ENCODE peak calls at places on chromosomes 4 and X, in six cellular contexts. L is GM10248, E is lower leg skin, M is heart left ventricle, N is heart right ventricle, J is AG10803. S is an unnamed sample.

GRCh38 chrX:46757593-46757992 is 1.3 kb downstream of the SLC9A7 start:
- DNase-seq in L (no peak), E (no peak), M (no peak), N (no peak), J (no peak), S (no peak)

GRCh38 chr4:123588631-123589223 is 192.1 kb downstream of the SPRY1 start:
- DNase-seq in L (peak; percentile 12), E (no peak), M (peak; percentile 45), N (peak; percentile 47), J (peak; percentile 61), S (peak; percentile 31)

GRCh38 chr4:3433138-3433869 is 8.5 kb upstream of the HGFAC start:
- DNase-seq in L (no peak), E (no peak), M (no peak), N (no peak), J (no peak), S (no peak)

GRCh38 chr4:151304226-151304625 is 21.2 kb downstream of the SH3D19 start:
- DNase-seq in L (no peak), E (no peak), M (no peak), N (no peak), J (peak; percentile 13), S (no peak)

GRCh38 chr4:167956676-167957075 is 135.7 kb upstream of the ANXA10 start:
- DNase-seq in L (no peak), E (no peak), M (no peak), N (no peak), J (no peak), S (no peak)

GRCh38 chr4:77852892-77853495 is 9.6 kb upstream of the MRPL1 start:
- DNase-seq in L (peak; percentile 42), E (no peak), M (no peak), N (no peak), J (no peak), S (peak; percentile 52)

GRCh38 chrX:131816551-131817136 is 206.5 kb upstream of the STK26 start:
- DNase-seq in L (peak; percentile 40), E (peak; percentile 65), M (peak; percentile 79), N (peak; percentile 81), J (peak; percentile 67), S (peak; percentile 52)

GRCh38 chr4:18923496-18924161 is 902.1 kb upstream of the LCORL start:
- DNase-seq in L (no peak), E (no peak), M (no peak), N (peak; percentile 4), J (no peak), S (no peak)

GRCh38 chr4:189302719-189303118 is 638.0 kb upstream of the FRG1 start:
- DNase-seq in L (no peak), E (no peak), M (no peak), N (no peak), J (no peak), S (no peak)

GRCh38 chrX:41982966-41983365 is 59.6 kb upstream of the CASK start:
- DNase-seq in L (no peak), E (no peak), M (no peak), N (no peak), J (no peak), S (no peak)
- TF ChIP-seq CTCF in L (no peak), E (no peak), M (no peak), N (no peak), J (no peak), S (no peak)

DNA sequence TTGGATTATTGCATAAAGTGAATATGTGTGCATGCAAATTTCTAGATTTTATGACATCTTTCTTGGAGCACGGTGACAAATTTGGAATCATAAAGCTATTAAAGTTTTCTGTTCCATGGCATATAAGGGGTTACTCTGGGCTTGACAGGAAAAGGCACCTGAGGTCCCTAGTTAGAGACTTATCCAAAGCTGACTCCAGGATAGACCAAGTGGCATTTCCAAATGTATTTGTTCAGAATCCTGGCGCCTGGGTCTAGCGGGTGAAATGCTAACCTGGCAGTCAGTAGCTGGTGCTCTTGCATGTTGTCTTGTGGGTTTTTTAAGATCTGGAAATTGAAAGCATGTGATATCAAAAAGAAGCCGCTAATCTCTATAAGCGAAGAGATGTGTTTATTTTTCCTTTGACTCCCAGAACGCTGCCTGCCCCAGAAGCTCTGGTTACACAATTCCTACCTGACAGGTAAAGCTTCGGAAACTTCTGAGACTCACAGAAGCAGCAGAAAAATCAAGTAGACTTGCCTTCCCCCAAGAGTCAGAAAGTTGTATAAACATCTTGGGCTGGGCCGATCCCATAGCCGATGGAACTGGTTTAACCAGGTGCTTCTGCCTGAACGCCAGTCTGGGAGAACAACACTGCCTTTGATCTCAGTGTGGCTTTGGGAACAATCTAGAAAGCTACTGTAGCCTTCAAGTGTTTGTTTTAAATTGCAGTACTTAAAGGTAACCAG is 12.9 kb upstream of the ZCCHC4 start:
- DNase-seq in L (no peak), E (peak; percentile 25), M (no peak), N (no peak), J (no peak), S (no peak)
- TF ChIP-seq CTCF in L (no peak), E (no peak), M (no peak), N (no peak), J (no peak), S (no peak)

DNA sequence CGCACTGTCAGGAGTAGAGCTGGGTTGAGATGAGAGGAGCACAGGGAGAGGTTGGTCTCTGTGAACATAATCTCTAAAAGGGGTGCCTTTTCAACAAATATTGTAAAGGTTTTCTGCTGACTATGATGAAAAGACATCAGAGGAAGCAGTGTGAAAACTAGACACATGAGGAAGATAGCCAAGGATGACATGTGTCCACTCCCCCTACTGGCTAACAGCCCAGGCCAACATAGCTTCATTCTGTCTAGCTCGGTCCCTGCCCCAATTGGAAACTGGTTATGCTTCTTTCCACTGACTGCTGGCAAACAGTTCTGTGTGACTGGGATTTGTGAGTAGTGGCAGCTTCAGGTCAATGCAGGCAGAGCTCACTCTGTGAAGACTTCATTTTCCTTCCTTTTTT is 115.4 kb upstream of the ESX1 start:
- DNase-seq in L (no peak), E (peak; percentile 13), M (no peak), N (no peak), J (peak; percentile 0), S (no peak)
- TF ChIP-seq CTCF in L (no peak), E (no peak), M (no peak), N (no peak), J (no peak), S (no peak)

GRCh38 chr4:52107745-52108144 is 56.6 kb downstream of the SPATA18 start:
- DNase-seq in L (no peak), E (no peak), M (no peak), N (no peak), J (no peak), S (no peak)
- TF ChIP-seq CTCF in L (no peak), E (no peak), M (no peak), N (no peak), J (no peak), S (no peak)

GRCh38 chr4:55947912-55948725 is 626 bp upstream of the CEP135 start:
- DNase-seq in L (peak; percentile 52), E (no peak), M (no peak), N (no peak), J (peak; percentile 93), S (peak; percentile 55)

GRCh38 chr4:55951191-55951922 is 2.6 kb downstream of the CEP135 start:
- DNase-seq in L (no peak), E (no peak), M (no peak), N (no peak), J (no peak), S (no peak)

GRCh38 chr4:55949480-55949802 is 696 bp downstream of the CEP135 start:
- DNase-seq in L (no peak), E (no peak), M (no peak), N (no peak), J (no peak), S (no peak)

GRCh38 chr4:55947254-55947882 is 1.4 kb upstream of the CEP135 start:
- DNase-seq in L (peak; percentile 37), E (no peak), M (no peak), N (no peak), J (no peak), S (peak; percentile 38)

DNA sequence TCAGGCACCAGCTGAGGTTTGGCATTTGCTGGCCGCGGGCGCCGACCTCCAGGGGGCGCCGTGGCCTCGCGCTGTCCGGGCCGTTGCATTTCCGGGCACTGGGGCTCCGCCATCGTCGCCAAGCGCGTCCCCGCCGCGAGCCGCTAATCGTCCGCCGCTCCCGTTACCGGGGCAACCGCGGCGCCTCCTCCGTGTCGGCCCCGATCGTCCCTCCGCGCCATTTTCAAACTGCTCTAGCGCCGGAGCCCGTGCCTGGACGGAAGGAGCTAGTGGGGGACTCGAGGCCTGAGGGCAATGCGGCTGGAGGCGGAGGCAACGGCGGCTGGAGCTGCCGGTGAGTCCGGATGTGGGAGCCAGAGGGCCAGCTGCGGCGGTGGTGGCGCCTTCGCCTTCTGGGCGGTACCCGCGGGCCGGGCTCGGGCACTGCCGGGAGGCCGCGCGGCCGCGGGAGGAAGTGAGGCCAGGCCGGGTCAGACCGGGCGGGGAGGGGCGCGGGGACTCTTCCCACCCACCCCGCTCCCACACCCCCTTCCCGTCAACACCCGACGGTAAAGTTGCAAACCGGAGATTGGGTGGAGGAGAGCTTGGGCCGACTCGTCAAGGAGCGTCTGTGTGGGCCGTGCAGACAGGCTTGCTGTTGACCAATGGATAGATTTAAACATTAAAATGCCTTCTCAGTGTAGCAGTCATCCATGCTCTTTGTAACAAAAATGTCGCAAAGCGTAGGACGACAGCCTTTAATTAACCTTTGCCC is at the start of gene CEP135:
- DNase-seq in L (peak; percentile 92), E (peak; percentile 85), M (peak; percentile 97), N (peak; percentile 94), J (peak; percentile 93), S (peak; percentile 91)
- TF ChIP-seq CTCF in L (peak; percentile 91), E (no peak), M (peak; percentile 95), N (peak; percentile 97), J (peak; percentile 70), S (peak; percentile 93)

DNA sequence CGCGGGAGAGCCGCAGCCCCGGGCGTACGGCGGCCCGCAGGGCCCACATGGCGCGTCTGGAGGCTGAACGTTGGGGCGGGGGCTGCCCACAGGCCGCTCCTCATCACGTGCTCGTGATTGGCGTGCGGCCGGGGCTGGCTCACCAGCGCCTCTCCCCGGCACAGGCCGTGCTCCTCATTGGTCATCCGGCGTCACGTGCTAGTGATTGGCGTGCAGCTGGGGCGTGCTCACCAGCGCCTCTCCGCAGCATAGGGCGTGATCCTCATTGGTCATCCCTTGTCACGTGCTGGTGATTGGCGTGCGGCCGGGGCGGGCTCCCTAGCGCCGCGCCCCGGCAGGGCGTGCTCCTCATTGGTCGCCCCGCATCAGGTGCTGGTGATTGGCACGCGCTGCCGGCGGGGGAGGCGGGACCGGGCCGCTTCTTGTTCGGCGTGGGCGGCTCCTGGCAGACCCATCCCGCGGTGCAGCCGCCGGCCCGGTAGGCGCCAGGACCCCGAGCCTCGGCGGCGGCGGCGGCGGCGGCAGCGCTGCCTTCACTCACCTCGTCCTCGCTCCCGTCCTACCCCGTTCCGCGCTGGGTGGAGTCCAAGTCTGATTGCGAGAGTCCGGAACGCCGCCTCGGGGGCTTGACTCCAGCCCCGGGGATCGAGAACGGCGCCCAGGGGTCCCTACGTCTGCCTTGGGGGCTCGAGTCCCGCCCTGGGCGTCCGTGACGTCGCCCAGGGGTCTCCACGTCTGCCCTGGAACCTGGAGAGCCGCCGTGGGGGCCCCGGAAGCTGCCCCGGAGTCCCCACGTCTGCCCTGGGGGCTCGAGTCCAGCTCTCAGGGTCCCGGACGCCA is at the start of gene GTPBP6:
- DNase-seq in L (peak; percentile 95), E (peak; percentile 100), M (peak; percentile 100), N (peak; percentile 100), J (peak; percentile 100), S (peak; percentile 98)
- TF ChIP-seq CTCF in L (peak; percentile 37), E (no peak), M (no peak), N (no peak), J (peak; percentile 23), S (peak; percentile 20)

DNA sequence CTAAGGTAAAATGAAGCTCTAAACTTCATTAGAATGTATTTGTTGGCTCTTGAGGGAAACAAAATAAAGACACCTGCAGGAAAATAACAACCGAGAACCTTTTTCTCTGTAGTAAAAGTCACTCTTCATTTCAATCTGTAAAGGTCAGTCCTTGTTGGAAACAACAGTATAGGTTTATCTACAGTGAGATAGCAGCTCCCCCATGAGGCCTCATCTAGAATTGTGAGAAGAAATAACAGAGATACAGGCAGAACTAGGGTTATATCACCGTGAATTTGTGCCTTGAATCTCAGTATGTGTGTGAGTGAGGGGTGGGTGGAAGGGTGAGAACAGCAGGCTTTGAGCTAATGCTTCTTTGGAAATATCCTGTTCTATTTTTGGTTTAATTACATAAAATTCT is 107.8 kb upstream of the FMR1 start:
- DNase-seq in L (peak; percentile 15), E (no peak), M (no peak), N (peak; percentile 2), J (peak; percentile 0), S (peak; percentile 20)
- TF ChIP-seq CTCF in L (peak; percentile 38), E (no peak), M (no peak), N (no peak), J (peak; percentile 29), S (peak; percentile 61)